ENCODE peak calls at places on chromosomes 7 and 10, in six cellular contexts. K is DMS79 treated with DMSO at 0.1 percent for 48 hours, Y is NCI-H1694, J is chondrocyte, H is hippocampal formation, U is gastrocnemius medialis. Q is an unnamed sample.

GRCh38 chr10:89217057-89217990 is 10.2 kb upstream of the CH25H start:
- DNase-seq in K (peak; percentile 23), Y (peak; percentile 57), J (no peak), H (peak; percentile 86), U (peak; percentile 28), Q (peak; percentile 82)

GRCh38 chr7:100095704-100096103 is 5.5 kb downstream of the MCM7 start:
- DNase-seq in K (no peak), Y (no peak), J (no peak), H (no peak), U (no peak), Q (no peak)

GRCh38 chr10:4343798-4344370 is 482.1 kb upstream of the AKR1E2 start:
- DNase-seq in K (no peak), Y (no peak), J (no peak), H (no peak), U (no peak), Q (no peak)

GRCh38 chr10:55629792-55630490 is 731.1 kb downstream of the ZWINT start:
- DNase-seq in K (no peak), Y (no peak), J (no peak), H (no peak), U (no peak), Q (peak; percentile 13)

GRCh38 chr10:97139651-97140283 is 46.0 kb downstream of the SLIT1 start:
- DNase-seq in K (no peak), Y (no peak), J (no peak), H (no peak), U (no peak), Q (no peak)

GRCh38 chr10:60963441-60964256 is 19.7 kb upstream of the RHOBTB1 start:
- DNase-seq in K (no peak), Y (no peak), J (no peak), H (no peak), U (no peak), Q (no peak)

GRCh38 chr10:52744057-52744819 is 28.3 kb downstream of the MBL2 start:
- DNase-seq in K (no peak), Y (no peak), J (no peak), H (no peak), U (no peak), Q (no peak)

GRCh38 chr7:159107052-159107892 is 37.4 kb downstream of the VIPR2 start:
- DNase-seq in K (peak; percentile 6), Y (no peak), J (peak; percentile 84), H (no peak), U (no peak), Q (no peak)

GRCh38 chr7:155280446-155281410 is 16.9 kb upstream of the INSIG1 start:
- DNase-seq in K (no peak), Y (no peak), J (no peak), H (no peak), U (no peak), Q (no peak)

GRCh38 chr10:69287181-69287580 is 8.9 kb downstream of the HK1 start:
- DNase-seq in K (no peak), Y (no peak), J (no peak), H (no peak), U (no peak), Q (no peak)